ENCODE peak calls at places on chromosomes 1 and 21, in eight cellular contexts. X is lung, C is GM23338, I is heart right ventricle, T is A673, S is upper lobe of right lung, Z is psoas muscle, F is esophagus squamous epithelium. L is an unnamed sample. For H3K4me1, the result is how much of the 10 kb centered on the place peaks cover.

GRCh38 chr1:243849089-243850012 is 692 bp downstream of the AKT3 start:
- DNase-seq in X (no peak), C (peak), I (peak), T (peak), S (peak), Z (peak), F (no peak), L (no peak)

GRCh38 chr1:172567720-172568119 is 34.8 kb downstream of the SUCO start:
- DNase-seq in X (no peak), C (no peak), I (no peak), T (no peak), S (no peak), Z (no peak), F (no peak), L (no peak)

GRCh38 chr1:78052685-78053433 is 7.1 kb downstream of the GIPC2 start:
- DNase-seq in X (no peak), C (no peak), I (no peak), T (no peak), S (no peak), Z (no peak), F (no peak), L (no peak)

GRCh38 chr1:171251741-171252300 is 3.5 kb downstream of the FMO1 start:
- DNase-seq in X (no peak), C (peak), I (peak), T (peak), S (no peak), Z (no peak), F (no peak), L (no peak)

GRCh38 chr1:231626951-231627614 is 493 bp downstream of the DISC1 start:
- DNase-seq in X (peak), C (peak), I (peak), T (peak), S (peak), Z (peak), F (no peak), L (no peak)

GRCh38 chr1:178055093-178055492 is 38.8 kb upstream of the RASAL2 start:
- DNase-seq in X (peak), C (peak), I (peak), T (no peak), S (peak), Z (peak), F (no peak), L (no peak)

GRCh38 chr21:43697758-43698643 is 20.9 kb upstream of the PDXK start:
- DNase-seq in X (no peak), C (no peak), I (no peak), T (no peak), S (peak), Z (no peak), F (no peak), L (no peak)

GRCh38 chr1:151196292-151196800 is 2.0 kb upstream of the PIP5K1A start:
- DNase-seq in X (peak), C (peak), I (no peak), T (peak), S (no peak), Z (no peak), F (no peak), L (no peak)

GRCh38 chr1:151542710-151543129 is 2.6 kb downstream of the TUFT1 start:
- DNase-seq in X (no peak), C (no peak), I (no peak), T (peak), S (no peak), Z (no peak), F (no peak), L (no peak)

GRCh38 chr1:15186846-15187151 is 33.3 kb downstream of the TMEM51 start:
- DNase-seq in X (no peak), C (peak), I (no peak), T (no peak), S (peak), Z (no peak), F (no peak), L (no peak)
- H3K4me1 ChIP-seq in X (under half), C (under half), I (under half), T (under half), S (under half), Z (under half), F (under half), L (under half)

DNA sequence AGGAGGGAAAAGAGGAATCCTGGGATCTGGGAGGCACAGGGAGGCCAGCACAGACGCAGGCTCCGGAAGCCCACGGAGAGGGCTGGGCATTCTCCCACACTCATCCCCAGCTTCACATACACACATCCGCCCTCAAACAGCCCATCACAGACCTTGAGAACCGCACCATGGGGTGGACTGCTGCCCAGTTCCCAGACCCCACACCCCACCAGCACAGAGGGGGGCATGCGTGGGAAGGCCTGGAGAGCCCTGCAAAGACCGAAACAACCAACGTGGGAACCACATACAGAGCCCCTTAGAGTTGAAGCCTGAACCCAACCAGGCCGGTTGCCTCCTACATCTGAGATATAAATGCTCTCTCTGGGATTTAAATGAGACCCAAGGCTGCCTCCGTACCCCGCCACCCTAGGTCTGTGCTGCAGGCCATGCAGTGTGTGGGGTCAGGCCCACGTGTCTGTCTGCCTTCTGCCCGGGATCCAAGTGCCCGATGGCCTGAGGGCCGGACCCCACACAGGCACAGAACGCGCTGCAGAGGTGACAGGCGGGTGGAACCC is 126.2 kb upstream of the COL6A1 start:
- DNase-seq in X (no peak), C (no peak), I (no peak), T (no peak), S (no peak), Z (no peak), F (no peak), L (no peak)
- H3K4me1 ChIP-seq in X (under half), C (under half), I (under half), T (under half), S (under half), Z (under half), F (under half), L (under half)

GRCh38 chr1:21297975-21298374 is 7.7 kb upstream of the ECE1 start:
- DNase-seq in X (no peak), C (no peak), I (no peak), T (no peak), S (no peak), Z (peak), F (no peak), L (no peak)
- H3K4me1 ChIP-seq in X (under half), C (under half), I (under half), T (under half), S (under half), Z (under half), F (under half), L (under half)

GRCh38 chr1:156103521-156103947 is 11.0 kb upstream of the LMNA start:
- DNase-seq in X (no peak), C (no peak), I (no peak), T (peak), S (no peak), Z (peak), F (no peak), L (no peak)
- H3K4me1 ChIP-seq in X (under half), C (under half), I (under half), T (half or more), S (under half), Z (under half), F (half or more), L (under half)

DNA sequence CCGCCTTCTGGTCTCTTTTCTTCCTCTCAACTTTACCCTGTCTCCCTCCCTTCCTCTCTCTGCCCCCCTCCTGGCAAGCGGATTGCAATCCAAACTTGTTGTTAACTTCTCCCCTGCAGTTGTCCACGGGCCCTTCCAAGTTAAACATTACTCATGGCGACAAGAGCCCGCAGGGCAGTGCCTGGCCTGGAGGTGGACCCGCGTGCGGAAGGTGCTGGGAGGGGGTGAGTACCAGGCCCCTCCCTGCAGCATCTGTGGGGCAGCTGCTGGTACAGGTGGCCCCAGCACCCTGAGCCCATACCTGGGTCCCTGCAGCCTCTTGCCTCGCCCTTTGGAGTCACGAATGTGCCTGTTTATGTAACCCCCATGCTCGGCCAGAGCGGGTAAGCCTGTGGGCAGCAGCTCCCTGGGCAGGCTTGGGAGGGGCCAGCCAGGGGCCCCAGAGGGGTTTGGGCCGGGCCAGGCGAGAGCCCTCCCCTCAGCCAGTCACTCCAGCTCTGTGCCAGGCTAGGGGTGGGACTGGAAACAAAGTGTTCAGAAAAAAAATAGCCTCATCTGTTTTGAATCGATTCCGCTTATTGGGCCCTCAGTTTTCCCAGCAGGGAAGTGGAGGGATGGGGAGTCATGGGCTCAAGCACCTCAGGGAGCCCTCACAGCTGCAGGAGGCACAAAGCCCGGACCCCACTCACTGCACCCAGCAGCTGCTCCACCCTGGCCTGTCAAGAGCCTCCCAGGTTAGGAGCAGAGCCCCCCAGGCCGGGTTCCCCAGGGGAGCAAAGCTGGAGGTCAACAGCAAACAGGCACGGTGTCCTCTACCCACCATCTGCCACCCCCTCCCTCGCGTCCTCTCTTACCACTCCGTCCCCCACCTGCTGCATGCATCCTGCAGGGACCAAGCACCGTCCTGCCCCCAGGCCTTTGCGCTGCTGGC is 14.0 kb upstream of the FAAP20 start:
- DNase-seq in X (peak), C (no peak), I (peak), T (no peak), S (peak), Z (peak), F (no peak), L (peak)
- H3K4me1 ChIP-seq in X (under half), C (under half), I (under half), T (under half), S (half or more), Z (under half), F (half or more), L (under half)

GRCh38 chr1:206651014-206651413 is 15.7 kb downstream of the DYRK3 start:
- DNase-seq in X (no peak), C (no peak), I (no peak), T (no peak), S (no peak), Z (no peak), F (no peak), L (no peak)
- H3K4me1 ChIP-seq in X (under half), C (under half), I (under half), T (under half), S (under half), Z (under half), F (under half), L (under half)

GRCh38 chr1:117674521-117675400 is 68.9 kb downstream of the TENT5C start:
- DNase-seq in X (no peak), C (no peak), I (no peak), T (peak), S (no peak), Z (no peak), F (no peak), L (no peak)
- H3K4me1 ChIP-seq in X (under half), C (under half), I (under half), T (under half), S (under half), Z (half or more), F (under half), L (under half)

GRCh38 chr1:218347713-218348627 is 2.8 kb downstream of the TGFB2 start:
- DNase-seq in X (no peak), C (peak), I (no peak), T (peak), S (no peak), Z (no peak), F (no peak), L (no peak)
- H3K4me1 ChIP-seq in X (under half), C (under half), I (under half), T (under half), S (under half), Z (under half), F (under half), L (under half)

DNA sequence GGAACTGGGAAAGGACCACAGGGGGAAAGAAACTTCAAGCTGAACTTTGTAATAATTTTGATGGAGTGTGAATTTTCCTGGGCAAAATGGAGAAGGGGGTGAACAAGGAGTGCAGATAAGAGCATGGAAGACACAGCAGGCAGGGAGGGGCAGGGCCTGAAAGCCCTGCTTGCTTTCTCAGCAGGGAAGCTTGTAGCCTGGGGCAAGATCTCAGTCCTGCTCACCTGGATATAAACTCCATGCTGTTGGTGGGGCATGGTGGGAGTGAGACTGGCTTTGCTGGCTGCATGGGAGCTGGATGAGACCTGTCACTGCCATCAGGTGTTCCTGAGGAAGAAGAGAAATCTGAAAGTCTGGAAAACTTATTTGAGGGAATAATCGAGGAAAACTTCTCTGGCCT is 58.7 kb upstream of the RC3H1 start:
- DNase-seq in X (no peak), C (no peak), I (no peak), T (no peak), S (no peak), Z (no peak), F (no peak), L (no peak)
- H3K4me1 ChIP-seq in X (under half), C (under half), I (under half), T (under half), S (under half), Z (under half), F (under half), L (under half)

GRCh38 chr1:156705918-156706646 is 699 bp upstream of the CRABP2 start:
- DNase-seq in X (no peak), C (peak), I (peak), T (peak), S (no peak), Z (peak), F (no peak), L (no peak)
- H3K4me1 ChIP-seq in X (under half), C (half or more), I (under half), T (under half), S (under half), Z (under half), F (half or more), L (under half)

L was measured in RWPE2.